ENCODE peak calls at places on chromosomes 4 and X, in seven cellular contexts. Y, B, R, S, M, A and L are unnamed samples.

GRCh38 chr4:72283357-72283756 is 251.6 kb downstream of the NPFFR2 start:
- DNase-seq in Y (no peak), B (peak; percentile 40), R (no peak), S (no peak), M (no peak), A (no peak), L (no peak)

GRCh38 chr4:125352521-125352920 is 37.8 kb downstream of the FAT4 start:
- DNase-seq in Y (no peak), B (no peak), R (no peak), S (no peak), M (no peak), A (no peak), L (no peak)

GRCh38 chr4:2436761-2437474 is 18.2 kb downstream of the CFAP99 start:
- DNase-seq in Y (no peak), B (no peak), R (no peak), S (no peak), M (no peak), A (no peak), L (no peak)

GRCh38 chr4:81136161-81136910 is 78.7 kb downstream of the PRKG2 start:
- DNase-seq in Y (peak; percentile 95), B (no peak), R (no peak), S (no peak), M (no peak), A (no peak), L (no peak)

GRCh38 chrX:115449742-115450141 is 111.2 kb upstream of the PLS3 start:
- DNase-seq in Y (no peak), B (no peak), R (no peak), S (no peak), M (peak; percentile 21), A (no peak), L (no peak)

GRCh38 chr4:55032788-55033187 is 92.6 kb downstream of the KDR start:
- DNase-seq in Y (no peak), B (peak; percentile 90), R (no peak), S (no peak), M (peak; percentile 38), A (peak; percentile 66), L (no peak)

GRCh38 chrX:147637190-147637589 is 274.5 kb upstream of the FMR1 start:
- DNase-seq in Y (no peak), B (no peak), R (no peak), S (no peak), M (no peak), A (no peak), L (no peak)

GRCh38 chr4:158229768-158230167 is 19.5 kb downstream of the TMEM144 start:
- DNase-seq in Y (no peak), B (peak; percentile 25), R (no peak), S (no peak), M (no peak), A (no peak), L (peak; percentile 37)

GRCh38 chrX:119466970-119467369 is 1.3 kb upstream of the SLC25A5 start:
- DNase-seq in Y (no peak), B (no peak), R (no peak), S (no peak), M (no peak), A (no peak), L (no peak)

GRCh38 chrX:85243155-85243554 is 424 bp downstream of the SATL1 start:
- DNase-seq in Y (no peak), B (peak; percentile 30), R (no peak), S (no peak), M (peak; percentile 3), A (no peak), L (no peak)

GRCh38 chr4:102263024-102263787 is 82.1 kb downstream of the SLC39A8 start:
- DNase-seq in Y (peak; percentile 28), B (peak; percentile 82), R (peak; percentile 41), S (no peak), M (peak; percentile 65), A (peak; percentile 86), L (no peak)

GRCh38 chr4:100086766-100087431 is 103.4 kb downstream of the DDIT4L start:
- DNase-seq in Y (no peak), B (no peak), R (no peak), S (no peak), M (no peak), A (peak; percentile 84), L (peak; percentile 45)

GRCh38 chr4:185711764-185712163 is 100.2 kb downstream of the SORBS2 start:
- DNase-seq in Y (peak; percentile 8), B (no peak), R (no peak), S (no peak), M (peak; percentile 12), A (no peak), L (no peak)

GRCh38 chrX:97876697-97877407 is 993.1 kb downstream of the RPA4 start:
- DNase-seq in Y (no peak), B (no peak), R (no peak), S (no peak), M (no peak), A (no peak), L (no peak)

GRCh38 chrX:13201605-13202219 is 118.1 kb downstream of the ATXN3L start:
- DNase-seq in Y (no peak), B (peak; percentile 18), R (no peak), S (no peak), M (no peak), A (no peak), L (peak; percentile 85)

GRCh38 chr4:119041951-119042560 is 93.6 kb upstream of the MYOZ2 start:
- DNase-seq in Y (peak; percentile 83), B (peak; percentile 86), R (peak; percentile 65), S (peak; percentile 53), M (peak; percentile 81), A (peak; percentile 85), L (peak; percentile 70)

GRCh38 chr4:76364763-76365162 is 56.2 kb downstream of the CCDC158 start:
- DNase-seq in Y (no peak), B (no peak), R (no peak), S (no peak), M (no peak), A (no peak), L (no peak)

GRCh38 chr4:173288296-173288695 is 45.9 kb downstream of the HMGB2 start:
- DNase-seq in Y (peak; percentile 57), B (peak; percentile 77), R (peak; percentile 15), S (peak; percentile 31), M (peak; percentile 58), A (peak; percentile 98), L (peak; percentile 65)

GRCh38 chr4:53313510-53313909 is 52.4 kb downstream of the SCFD2 start:
- DNase-seq in Y (peak; percentile 44), B (peak; percentile 77), R (peak; percentile 24), S (no peak), M (peak; percentile 52), A (peak; percentile 21), L (peak; percentile 50)

GRCh38 chrX:46386511-46386910 is 158.7 kb downstream of the ZNF674 start:
- DNase-seq in Y (no peak), B (no peak), R (no peak), S (no peak), M (no peak), A (no peak), L (no peak)

GRCh38 chr4:153488006-153488718 is 22.0 kb downstream of the TMEM131L start:
- DNase-seq in Y (peak; percentile 53), B (no peak), R (no peak), S (no peak), M (no peak), A (no peak), L (no peak)

GRCh38 chr4:74931386-74931785 is 1.5 kb upstream of the PARM1 start:
- DNase-seq in Y (no peak), B (peak; percentile 45), R (no peak), S (no peak), M (no peak), A (no peak), L (no peak)

GRCh38 chr4:131584587-131584986 is 1564.5 kb upstream of the PCDH10 start:
- DNase-seq in Y (no peak), B (no peak), R (no peak), S (no peak), M (no peak), A (no peak), L (no peak)

GRCh38 chr4:117770269-117771087 is 263.8 kb upstream of the NDST3 start:
- DNase-seq in Y (no peak), B (no peak), R (no peak), S (no peak), M (no peak), A (no peak), L (no peak)

GRCh38 chrX:120402363-120402762 is 40.5 kb downstream of the ATP1B4 start:
- DNase-seq in Y (no peak), B (no peak), R (no peak), S (no peak), M (no peak), A (no peak), L (no peak)

DNA sequence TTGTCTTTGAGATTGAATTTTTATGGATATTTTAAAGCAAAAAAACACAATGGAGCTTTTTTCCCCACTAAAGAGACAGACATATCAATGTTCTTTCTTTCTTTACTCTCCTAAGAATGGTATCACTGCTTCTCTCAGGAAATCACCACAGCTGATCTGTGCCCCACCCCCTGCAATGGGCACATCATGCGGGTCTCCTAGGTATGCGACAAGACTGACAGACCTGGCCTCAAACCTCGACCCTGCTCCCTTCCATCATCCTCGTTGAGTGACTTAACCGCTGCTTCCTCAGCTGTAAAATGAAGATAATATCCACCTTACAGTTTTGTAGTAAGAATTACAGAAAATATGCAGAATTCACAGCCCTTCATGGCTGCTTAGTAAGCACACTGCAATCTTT is 58.3 kb downstream of the LEF1 start:
- DNase-seq in Y (no peak), B (no peak), R (no peak), S (no peak), M (no peak), A (no peak), L (no peak)
- H3K4ac ChIP-seq in Y (no peak overlapping the region), B (no peak overlapping the region), R (no peak overlapping the region), S (no peak overlapping the region), M (no peak overlapping the region), A (no peak overlapping the region), L (no peak overlapping the region)

DNA sequence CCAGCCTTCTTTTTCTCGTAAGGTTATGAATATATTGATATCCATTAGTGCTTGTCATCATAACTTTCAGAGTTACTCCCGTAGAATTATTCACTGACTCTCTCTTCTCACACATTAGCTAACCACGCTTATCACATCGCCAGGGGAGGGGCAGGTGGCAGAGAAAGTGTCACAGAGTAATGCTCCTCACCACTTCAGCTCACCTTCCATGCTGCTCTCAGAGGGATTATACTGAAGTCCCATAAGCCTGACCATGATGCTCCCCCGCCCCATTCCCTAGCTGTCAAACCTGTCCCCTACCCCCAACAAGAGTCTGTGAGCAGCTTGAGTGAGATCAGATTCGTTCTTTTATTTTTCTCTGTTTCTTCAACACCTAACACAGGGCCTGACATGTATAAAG is 55.2 kb downstream of the RS1 start:
- DNase-seq in Y (no peak), B (no peak), R (no peak), S (no peak), M (no peak), A (no peak), L (no peak)
- H3K4ac ChIP-seq in Y (no peak overlapping the region), B (no peak overlapping the region), R (no peak overlapping the region), S (no peak overlapping the region), M (no peak overlapping the region), A (no peak overlapping the region), L (no peak overlapping the region)

GRCh38 chrX:123849096-123849495 is 10.8 kb upstream of the XIAP start:
- DNase-seq in Y (no peak), B (no peak), R (no peak), S (no peak), M (no peak), A (peak; percentile 83), L (no peak)

GRCh38 chrX:123851010-123851409 is 8.8 kb upstream of the XIAP start:
- DNase-seq in Y (no peak), B (peak; percentile 72), R (no peak), S (no peak), M (no peak), A (no peak), L (no peak)

GRCh38 chrX:123846598-123847038 is 13.2 kb upstream of the XIAP start:
- DNase-seq in Y (peak; percentile 41), B (no peak), R (no peak), S (no peak), M (peak; percentile 71), A (peak; percentile 65), L (no peak)
- H3K4ac ChIP-seq in Y (no peak overlapping the region), B (no peak overlapping the region), R (no peak overlapping the region), S (no peak overlapping the region), M (no peak overlapping the region), A (no peak overlapping the region), L (no peak overlapping the region)

GRCh38 chrX:153701706-153702105 is 14.0 kb downstream of the SLC6A8 start:
- DNase-seq in Y (no peak), B (no peak), R (no peak), S (no peak), M (no peak), A (no peak), L (no peak)
- H3K4ac ChIP-seq in Y (no peak overlapping the region), B (no peak overlapping the region), R (no peak overlapping the region), S (no peak overlapping the region), M (no peak overlapping the region), A (no peak overlapping the region), L (no peak overlapping the region)